ENCODE peak calls at places on chromosomes 3 and 15, in six cellular contexts. One of them, this sample, is unnamed.

GRCh38 chr3:153624310-153625030 is 462.4 kb downstream of the RAP2B start:
- DNase-seq in stomach: no peak
- DNase-seq in foreskin fibroblast: no peak
- DNase-seq in HFFc6: no peak
- DNase-seq in upper lobe of left lung: no peak
- DNase-seq in left ventricle myocardium inferior: no peak
- DNase-seq in this sample: no peak

GRCh38 chr15:52765779-52766178 is 24.4 kb downstream of the ONECUT1 start:
- DNase-seq in foreskin fibroblast: no peak
- DNase-seq in HFFc6: peak; percentile 41
- DNase-seq in upper lobe of left lung: no peak
- DNase-seq in stomach: no peak
- DNase-seq in left ventricle myocardium inferior: no peak
- DNase-seq in this sample: no peak

GRCh38 chr3:22627993-22628499 is 575.1 kb upstream of the UBE2E2 start:
- DNase-seq in stomach: no peak
- DNase-seq in upper lobe of left lung: no peak
- DNase-seq in left ventricle myocardium inferior: no peak
- DNase-seq in foreskin fibroblast: no peak
- DNase-seq in HFFc6: no peak
- DNase-seq in this sample: no peak

GRCh38 chr3:196055683-196056270 is 26.1 kb downstream of the TFRC start:
- DNase-seq in left ventricle myocardium inferior: no peak
- DNase-seq in foreskin fibroblast: peak; percentile 4
- DNase-seq in upper lobe of left lung: peak; percentile 91
- DNase-seq in stomach: no peak
- DNase-seq in HFFc6: no peak
- DNase-seq in this sample: no peak

GRCh38 chr3:115248274-115248673 is 101.2 kb upstream of the ZBTB20 start:
- DNase-seq in foreskin fibroblast: peak; percentile 53
- DNase-seq in left ventricle myocardium inferior: no peak
- DNase-seq in upper lobe of left lung: no peak
- DNase-seq in HFFc6: peak; percentile 47
- DNase-seq in stomach: no peak
- DNase-seq in this sample: no peak

GRCh38 chr3:33128706-33129105 is 14.9 kb downstream of the CRTAP start:
- DNase-seq in HFFc6: no peak
- DNase-seq in stomach: no peak
- DNase-seq in upper lobe of left lung: no peak
- DNase-seq in left ventricle myocardium inferior: no peak
- DNase-seq in foreskin fibroblast: no peak
- DNase-seq in this sample: no peak

GRCh38 chr15:92034227-92034626 is 180.7 kb downstream of the SLCO3A1 start:
- DNase-seq in upper lobe of left lung: no peak
- DNase-seq in stomach: no peak
- DNase-seq in HFFc6: no peak
- DNase-seq in left ventricle myocardium inferior: no peak
- DNase-seq in foreskin fibroblast: no peak
- DNase-seq in this sample: no peak

GRCh38 chr3:168341192-168341816 is 245.6 kb upstream of the GOLIM4 start:
- DNase-seq in HFFc6: peak; percentile 73
- DNase-seq in stomach: no peak
- DNase-seq in upper lobe of left lung: no peak
- DNase-seq in left ventricle myocardium inferior: no peak
- DNase-seq in foreskin fibroblast: peak; percentile 37
- DNase-seq in this sample: no peak

GRCh38 chr3:50587373-50587772 is 18.1 kb downstream of the HEMK1 start:
- DNase-seq in foreskin fibroblast: no peak
- DNase-seq in HFFc6: peak; percentile 33
- DNase-seq in upper lobe of left lung: no peak
- DNase-seq in stomach: no peak
- DNase-seq in left ventricle myocardium inferior: no peak
- DNase-seq in this sample: no peak

GRCh38 chr3:78255403-78255802 is 1215.5 kb downstream of the ROBO2 start:
- DNase-seq in HFFc6: peak; percentile 77
- DNase-seq in left ventricle myocardium inferior: no peak
- DNase-seq in upper lobe of left lung: no peak
- DNase-seq in foreskin fibroblast: peak; percentile 80
- DNase-seq in stomach: no peak
- DNase-seq in this sample: no peak

GRCh38 chr3:56672-57071 is 139.9 kb upstream of the CHL1 start:
- DNase-seq in foreskin fibroblast: no peak
- DNase-seq in HFFc6: no peak
- DNase-seq in upper lobe of left lung: no peak
- DNase-seq in left ventricle myocardium inferior: no peak
- DNase-seq in stomach: no peak
- DNase-seq in this sample: no peak

GRCh38 chr3:161893972-161894371 is 397.4 kb downstream of the OTOL1 start:
- DNase-seq in HFFc6: peak; percentile 63
- DNase-seq in stomach: no peak
- DNase-seq in left ventricle myocardium inferior: no peak
- DNase-seq in foreskin fibroblast: peak; percentile 75
- DNase-seq in upper lobe of left lung: no peak
- DNase-seq in this sample: no peak

GRCh38 chr3:149534671-149535394 is 60.3 kb downstream of the TM4SF4 start:
- DNase-seq in upper lobe of left lung: peak; percentile 70
- DNase-seq in left ventricle myocardium inferior: no peak
- DNase-seq in foreskin fibroblast: no peak
- DNase-seq in stomach: no peak
- DNase-seq in HFFc6: peak; percentile 50
- DNase-seq in this sample: no peak

GRCh38 chr3:132522353-132522752 is 74.7 kb upstream of the ACKR4 start:
- DNase-seq in upper lobe of left lung: no peak
- DNase-seq in stomach: no peak
- DNase-seq in foreskin fibroblast: no peak
- DNase-seq in HFFc6: no peak
- DNase-seq in left ventricle myocardium inferior: no peak
- DNase-seq in this sample: no peak

GRCh38 chr3:163914567-163914966 is 1163.7 kb downstream of the SI start:
- DNase-seq in left ventricle myocardium inferior: no peak
- DNase-seq in upper lobe of left lung: no peak
- DNase-seq in foreskin fibroblast: no peak
- DNase-seq in HFFc6: no peak
- DNase-seq in stomach: no peak
- DNase-seq in this sample: no peak

GRCh38 chr15:96121521-96121920 is 209.0 kb upstream of the NR2F2 start:
- DNase-seq in left ventricle myocardium inferior: no peak
- DNase-seq in HFFc6: peak; percentile 24
- DNase-seq in foreskin fibroblast: peak; percentile 28
- DNase-seq in stomach: no peak
- DNase-seq in upper lobe of left lung: no peak
- DNase-seq in this sample: no peak

GRCh38 chr15:52102468-52102867 is 10.1 kb downstream of the BCL2L10 start:
- DNase-seq in foreskin fibroblast: peak; percentile 94
- DNase-seq in stomach: no peak
- DNase-seq in left ventricle myocardium inferior: no peak
- DNase-seq in upper lobe of left lung: no peak
- DNase-seq in HFFc6: peak; percentile 75
- DNase-seq in this sample: no peak

GRCh38 chr3:143608966-143609365 is 239.3 kb downstream of the SLC9A9 start:
- DNase-seq in foreskin fibroblast: peak; percentile 94
- DNase-seq in left ventricle myocardium inferior: no peak
- DNase-seq in upper lobe of left lung: no peak
- DNase-seq in stomach: no peak
- DNase-seq in HFFc6: no peak
- DNase-seq in this sample: no peak

GRCh38 chr15:56342653-56343052 is 22.6 kb upstream of the TEX9 start:
- DNase-seq in foreskin fibroblast: no peak
- DNase-seq in left ventricle myocardium inferior: no peak
- DNase-seq in stomach: no peak
- DNase-seq in upper lobe of left lung: no peak
- DNase-seq in HFFc6: no peak
- DNase-seq in this sample: no peak

GRCh38 chr15:38130739-38131498 is 121.7 kb upstream of the SPRED1 start:
- DNase-seq in stomach: peak; percentile 49
- DNase-seq in left ventricle myocardium inferior: peak; percentile 84
- DNase-seq in HFFc6: peak; percentile 96
- DNase-seq in upper lobe of left lung: peak; percentile 72
- DNase-seq in foreskin fibroblast: peak; percentile 99
- DNase-seq in this sample: no peak

GRCh38 chr3:130901463-130902204 is 7.8 kb downstream of the ATP2C1 start:
- DNase-seq in left ventricle myocardium inferior: no peak
- DNase-seq in upper lobe of left lung: no peak
- DNase-seq in HFFc6: no peak
- DNase-seq in foreskin fibroblast: no peak
- DNase-seq in stomach: no peak
- DNase-seq in this sample: no peak

GRCh38 chr15:28878209-28878608 is 7.6 kb upstream of the APBA2 start:
- DNase-seq in left ventricle myocardium inferior: no peak
- DNase-seq in upper lobe of left lung: peak; percentile 13
- DNase-seq in stomach: no peak
- DNase-seq in foreskin fibroblast: no peak
- DNase-seq in HFFc6: no peak
- DNase-seq in this sample: no peak

GRCh38 chr15:52392008-52392687 is 96.5 kb upstream of the MYO5C start:
- DNase-seq in stomach: no peak
- DNase-seq in HFFc6: peak; percentile 88
- DNase-seq in upper lobe of left lung: no peak
- DNase-seq in foreskin fibroblast: peak; percentile 60
- DNase-seq in left ventricle myocardium inferior: no peak
- DNase-seq in this sample: no peak

GRCh38 chr3:118760611-118761606 is 273.7 kb downstream of the IGSF11 start:
- DNase-seq in HFFc6: no peak
- DNase-seq in foreskin fibroblast: no peak
- DNase-seq in upper lobe of left lung: no peak
- DNase-seq in stomach: no peak
- DNase-seq in left ventricle myocardium inferior: no peak
- DNase-seq in this sample: no peak

GRCh38 chr3:190070623-190071347 is 49.9 kb downstream of the P3H2 start:
- DNase-seq in HFFc6: no peak
- DNase-seq in foreskin fibroblast: no peak
- DNase-seq in left ventricle myocardium inferior: no peak
- DNase-seq in stomach: no peak
- DNase-seq in upper lobe of left lung: no peak
- DNase-seq in this sample: no peak

GRCh38 chr15:44554934-44555723 is 18.2 kb downstream of the EIF3J start:
- DNase-seq in stomach: no peak
- DNase-seq in foreskin fibroblast: no peak
- DNase-seq in HFFc6: no peak
- DNase-seq in upper lobe of left lung: no peak
- DNase-seq in left ventricle myocardium inferior: no peak
- DNase-seq in this sample: no peak

GRCh38 chr3:195221015-195221853 is 49.7 kb downstream of the XXYLT1 start:
- DNase-seq in foreskin fibroblast: no peak
- DNase-seq in stomach: no peak
- DNase-seq in upper lobe of left lung: peak; percentile 21
- DNase-seq in HFFc6: no peak
- DNase-seq in left ventricle myocardium inferior: no peak
- DNase-seq in this sample: no peak

GRCh38 chr3:178001670-178002101 is 534.5 kb upstream of the KCNMB2 start:
- DNase-seq in upper lobe of left lung: no peak
- DNase-seq in left ventricle myocardium inferior: no peak
- DNase-seq in foreskin fibroblast: no peak
- DNase-seq in stomach: no peak
- DNase-seq in HFFc6: no peak
- DNase-seq in this sample: no peak

GRCh38 chr3:128421966-128422365 is 44.7 kb downstream of the DNAJB8 start:
- DNase-seq in foreskin fibroblast: no peak
- DNase-seq in left ventricle myocardium inferior: no peak
- DNase-seq in upper lobe of left lung: no peak
- DNase-seq in stomach: no peak
- DNase-seq in HFFc6: no peak
- DNase-seq in this sample: no peak

GRCh38 chr3:98968347-98968746 is 66.9 kb upstream of the DCBLD2 start:
- DNase-seq in foreskin fibroblast: no peak
- DNase-seq in upper lobe of left lung: no peak
- DNase-seq in left ventricle myocardium inferior: no peak
- DNase-seq in stomach: no peak
- DNase-seq in HFFc6: no peak
- DNase-seq in this sample: no peak
- TF ChIP-seq CTCF in foreskin fibroblast: no peak
- TF ChIP-seq CTCF in upper lobe of left lung: no peak
- TF ChIP-seq CTCF in left ventricle myocardium inferior: no peak
- TF ChIP-seq CTCF in stomach: no peak
- TF ChIP-seq CTCF in HFFc6: no peak
- TF ChIP-seq CTCF in this sample: no peak

GRCh38 chr3:31311571-31311970 is 221.2 kb upstream of the STT3B start:
- DNase-seq in HFFc6: no peak
- DNase-seq in foreskin fibroblast: no peak
- DNase-seq in left ventricle myocardium inferior: no peak
- DNase-seq in stomach: no peak
- DNase-seq in upper lobe of left lung: no peak
- DNase-seq in this sample: no peak
- TF ChIP-seq CTCF in HFFc6: no peak
- TF ChIP-seq CTCF in foreskin fibroblast: no peak
- TF ChIP-seq CTCF in left ventricle myocardium inferior: no peak
- TF ChIP-seq CTCF in stomach: no peak
- TF ChIP-seq CTCF in upper lobe of left lung: no peak
- TF ChIP-seq CTCF in this sample: no peak

DNA sequence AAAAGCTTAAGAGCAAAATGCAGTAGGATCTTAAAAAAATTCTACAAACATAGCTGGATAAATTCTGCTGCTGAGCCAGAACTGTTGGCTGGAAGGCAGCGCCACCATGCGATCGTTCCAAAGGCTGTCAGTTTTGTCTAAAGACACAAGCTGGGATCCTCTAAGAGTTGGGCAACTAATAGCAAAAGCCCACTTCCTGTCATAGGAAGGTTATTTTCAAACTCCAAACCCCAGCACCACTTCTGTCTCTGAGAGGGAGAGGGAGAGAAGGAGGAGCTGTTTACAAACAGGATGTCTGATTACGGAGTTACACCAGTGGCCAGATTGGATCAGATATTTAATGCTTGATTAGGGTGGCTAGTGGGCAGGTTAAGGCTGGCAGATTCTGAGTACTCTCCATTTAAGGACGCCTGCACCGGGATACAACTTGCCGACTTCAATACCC is 44.0 kb downstream of the EIF4E3 start:
- DNase-seq in upper lobe of left lung: peak; percentile 77
- DNase-seq in HFFc6: peak; percentile 56
- DNase-seq in foreskin fibroblast: peak; percentile 65
- DNase-seq in stomach: peak; percentile 57
- DNase-seq in left ventricle myocardium inferior: peak; percentile 43
- DNase-seq in this sample: peak; percentile 29
- TF ChIP-seq CTCF in upper lobe of left lung: peak; percentile 53
- TF ChIP-seq CTCF in HFFc6: peak; percentile 85
- TF ChIP-seq CTCF in foreskin fibroblast: peak; percentile 83
- TF ChIP-seq CTCF in stomach: peak; percentile 45
- TF ChIP-seq CTCF in left ventricle myocardium inferior: peak; percentile 68
- TF ChIP-seq CTCF in this sample: peak; percentile 56

DNA sequence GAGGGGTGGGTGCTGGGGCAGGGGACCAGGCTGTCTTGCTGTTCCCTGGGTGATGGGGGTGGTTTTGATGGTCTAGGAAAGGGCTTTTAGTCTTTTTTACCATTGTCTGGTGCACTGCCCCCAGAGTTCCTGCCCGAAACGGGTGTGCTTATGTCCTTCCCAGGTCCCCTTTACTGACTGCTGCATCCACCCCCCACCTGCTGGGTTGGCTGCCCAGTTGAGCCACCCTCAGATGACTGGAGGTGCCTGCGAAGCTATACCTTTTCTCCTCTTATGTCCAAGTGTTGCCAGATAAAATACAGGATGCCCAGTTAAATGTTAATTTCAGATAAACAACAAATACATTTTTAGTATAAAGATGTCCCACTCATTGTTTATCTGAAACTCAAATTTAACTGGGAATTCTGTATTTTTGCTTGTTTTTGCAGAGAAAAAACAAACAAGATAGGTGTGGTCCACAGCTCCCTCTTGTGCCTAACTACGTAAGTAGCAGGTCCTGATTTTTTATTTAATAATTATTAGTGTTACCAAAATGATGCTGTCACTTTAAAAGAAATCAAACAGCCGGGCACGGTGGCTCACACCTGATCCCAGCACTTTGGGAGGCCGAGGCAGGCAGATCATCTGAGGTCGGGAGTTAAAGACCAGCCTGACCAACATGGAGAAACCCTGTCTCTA is 6.1 kb upstream of the RPP14 start:
- DNase-seq in left ventricle myocardium inferior: no peak
- DNase-seq in upper lobe of left lung: no peak
- DNase-seq in stomach: no peak
- DNase-seq in HFFc6: peak; percentile 33
- DNase-seq in foreskin fibroblast: no peak
- DNase-seq in this sample: no peak
- TF ChIP-seq CTCF in left ventricle myocardium inferior: peak; percentile 72
- TF ChIP-seq CTCF in upper lobe of left lung: peak; percentile 45
- TF ChIP-seq CTCF in stomach: peak; percentile 46
- TF ChIP-seq CTCF in HFFc6: peak; percentile 84
- TF ChIP-seq CTCF in foreskin fibroblast: peak; percentile 43
- TF ChIP-seq CTCF in this sample: peak; percentile 65

This sample was measured in B cell.